ENCODE peak calls at places on chromosomes 13 and 19, in eight cellular contexts. One of them, this sample, is unnamed.

GRCh38 chr19:46924874-46925547 is 64.2 kb downstream of the ARHGAP35 start:
- DNase-seq in OCI-LY7: peak
- DNase-seq in GM23248: peak
- DNase-seq in SK-N-SH: no peak
- DNase-seq in hepatocyte: peak
- DNase-seq in HCT116: no peak
- DNase-seq in PC-3: peak
- DNase-seq in neural progenitor cell: no peak
- DNase-seq in this sample: no peak

GRCh38 chr19:21323000-21323399 is 6.2 kb downstream of the ZNF708 start:
- DNase-seq in OCI-LY7: no peak
- DNase-seq in GM23248: no peak
- DNase-seq in SK-N-SH: no peak
- DNase-seq in hepatocyte: no peak
- DNase-seq in HCT116: no peak
- DNase-seq in PC-3: no peak
- DNase-seq in neural progenitor cell: no peak
- DNase-seq in this sample: no peak

GRCh38 chr19:9250630-9251029 is at the start of gene OR7E24:
- DNase-seq in OCI-LY7: no peak
- DNase-seq in GM23248: no peak
- DNase-seq in SK-N-SH: no peak
- DNase-seq in hepatocyte: no peak
- DNase-seq in HCT116: no peak
- DNase-seq in PC-3: no peak
- DNase-seq in neural progenitor cell: no peak
- DNase-seq in this sample: no peak

GRCh38 chr13:66714795-66715194 is 515.3 kb downstream of the PCDH9 start:
- DNase-seq in OCI-LY7: no peak
- DNase-seq in GM23248: no peak
- DNase-seq in SK-N-SH: no peak
- DNase-seq in hepatocyte: no peak
- DNase-seq in HCT116: no peak
- DNase-seq in PC-3: peak
- DNase-seq in neural progenitor cell: no peak
- DNase-seq in this sample: peak

GRCh38 chr19:14695471-14695870 is 5.6 kb downstream of the ZNF333 start:
- DNase-seq in OCI-LY7: no peak
- DNase-seq in GM23248: no peak
- DNase-seq in SK-N-SH: no peak
- DNase-seq in hepatocyte: no peak
- DNase-seq in HCT116: no peak
- DNase-seq in PC-3: no peak
- DNase-seq in neural progenitor cell: no peak
- DNase-seq in this sample: no peak

GRCh38 chr19:11069451-11070009 is 19.7 kb upstream of the LDLR start:
- DNase-seq in OCI-LY7: no peak
- DNase-seq in GM23248: no peak
- DNase-seq in SK-N-SH: no peak
- DNase-seq in hepatocyte: no peak
- DNase-seq in HCT116: no peak
- DNase-seq in PC-3: no peak
- DNase-seq in neural progenitor cell: no peak
- DNase-seq in this sample: peak

GRCh38 chr13:23372264-23372905 is 61.1 kb downstream of the SACS start:
- DNase-seq in OCI-LY7: no peak
- DNase-seq in GM23248: peak
- DNase-seq in SK-N-SH: no peak
- DNase-seq in hepatocyte: no peak
- DNase-seq in HCT116: no peak
- DNase-seq in PC-3: peak
- DNase-seq in neural progenitor cell: no peak
- DNase-seq in this sample: no peak

GRCh38 chr19:49149652-49150105 is 5.5 kb downstream of the HRC start:
- DNase-seq in OCI-LY7: peak
- DNase-seq in GM23248: peak
- DNase-seq in SK-N-SH: peak
- DNase-seq in hepatocyte: peak
- DNase-seq in HCT116: peak
- DNase-seq in PC-3: peak
- DNase-seq in neural progenitor cell: peak
- DNase-seq in this sample: peak

GRCh38 chr19:518292-519231 is 11.3 kb downstream of the TPGS1 start:
- DNase-seq in OCI-LY7: no peak
- DNase-seq in GM23248: no peak
- DNase-seq in SK-N-SH: no peak
- DNase-seq in hepatocyte: peak
- DNase-seq in HCT116: no peak
- DNase-seq in PC-3: no peak
- DNase-seq in neural progenitor cell: peak
- DNase-seq in this sample: peak

GRCh38 chr13:48165727-48166126 is 67.3 kb upstream of the ITM2B start:
- DNase-seq in OCI-LY7: no peak
- DNase-seq in GM23248: no peak
- DNase-seq in SK-N-SH: no peak
- DNase-seq in hepatocyte: no peak
- DNase-seq in HCT116: no peak
- DNase-seq in PC-3: no peak
- DNase-seq in neural progenitor cell: no peak
- DNase-seq in this sample: no peak

GRCh38 chr13:23790591-23791170 is 98.5 kb downstream of the MIPEP start:
- DNase-seq in OCI-LY7: no peak
- DNase-seq in GM23248: peak
- DNase-seq in SK-N-SH: no peak
- DNase-seq in hepatocyte: no peak
- DNase-seq in HCT116: no peak
- DNase-seq in PC-3: no peak
- DNase-seq in neural progenitor cell: no peak
- DNase-seq in this sample: no peak

GRCh38 chr13:32315255-32316029 is at the start of the genes BRCA2 and ZAR1L:
- DNase-seq in OCI-LY7: peak
- DNase-seq in GM23248: peak
- DNase-seq in SK-N-SH: peak
- DNase-seq in hepatocyte: peak
- DNase-seq in HCT116: peak
- DNase-seq in PC-3: peak
- DNase-seq in neural progenitor cell: peak
- DNase-seq in this sample: peak

GRCh38 chr19:32773126-32773525 is 53.6 kb downstream of the TDRD12 start:
- DNase-seq in OCI-LY7: no peak
- DNase-seq in GM23248: no peak
- DNase-seq in SK-N-SH: no peak
- DNase-seq in hepatocyte: no peak
- DNase-seq in HCT116: no peak
- DNase-seq in PC-3: no peak
- DNase-seq in neural progenitor cell: no peak
- DNase-seq in this sample: no peak

GRCh38 chr19:48835734-48836088 is 580 bp downstream of the HSD17B14 start:
- DNase-seq in OCI-LY7: peak
- DNase-seq in GM23248: peak
- DNase-seq in SK-N-SH: peak
- DNase-seq in hepatocyte: peak
- DNase-seq in HCT116: peak
- DNase-seq in PC-3: peak
- DNase-seq in neural progenitor cell: peak
- DNase-seq in this sample: peak

GRCh38 chr19:14115761-14116160 is 1.8 kb downstream of the PRKACA start:
- DNase-seq in OCI-LY7: no peak
- DNase-seq in GM23248: no peak
- DNase-seq in SK-N-SH: no peak
- DNase-seq in hepatocyte: no peak
- DNase-seq in HCT116: no peak
- DNase-seq in PC-3: no peak
- DNase-seq in neural progenitor cell: no peak
- DNase-seq in this sample: no peak

GRCh38 chr13:48006396-48006795 is 5.3 kb upstream of the SUCLA2 start:
- DNase-seq in OCI-LY7: no peak
- DNase-seq in GM23248: peak
- DNase-seq in SK-N-SH: no peak
- DNase-seq in hepatocyte: no peak
- DNase-seq in HCT116: no peak
- DNase-seq in PC-3: peak
- DNase-seq in neural progenitor cell: no peak
- DNase-seq in this sample: no peak

GRCh38 chr19:3852614-3853254 is 16.1 kb downstream of the ZFR2 start:
- DNase-seq in OCI-LY7: peak
- DNase-seq in GM23248: peak
- DNase-seq in SK-N-SH: no peak
- DNase-seq in hepatocyte: no peak
- DNase-seq in HCT116: peak
- DNase-seq in PC-3: peak
- DNase-seq in neural progenitor cell: no peak
- DNase-seq in this sample: no peak

GRCh38 chr13:72808917-72809500 is 27.1 kb downstream of the PIBF1 start:
- DNase-seq in OCI-LY7: peak
- DNase-seq in GM23248: peak
- DNase-seq in SK-N-SH: peak
- DNase-seq in hepatocyte: peak
- DNase-seq in HCT116: no peak
- DNase-seq in PC-3: peak
- DNase-seq in neural progenitor cell: peak
- DNase-seq in this sample: peak

GRCh38 chr13:95087746-95088305 is 213.4 kb downstream of the ABCC4 start:
- DNase-seq in OCI-LY7: no peak
- DNase-seq in GM23248: peak
- DNase-seq in SK-N-SH: no peak
- DNase-seq in hepatocyte: peak
- DNase-seq in HCT116: no peak
- DNase-seq in PC-3: peak
- DNase-seq in neural progenitor cell: no peak
- DNase-seq in this sample: no peak

GRCh38 chr19:57820599-57820998 is 5.9 kb upstream of the ZNF552 start:
- DNase-seq in OCI-LY7: no peak
- DNase-seq in GM23248: no peak
- DNase-seq in SK-N-SH: no peak
- DNase-seq in hepatocyte: no peak
- DNase-seq in HCT116: no peak
- DNase-seq in PC-3: no peak
- DNase-seq in neural progenitor cell: no peak
- DNase-seq in this sample: no peak
- TF ChIP-seq EZH2phosphoT487 in OCI-LY7: no peak
- TF ChIP-seq EZH2phosphoT487 in GM23248: no peak
- TF ChIP-seq EZH2phosphoT487 in SK-N-SH: no peak
- TF ChIP-seq EZH2phosphoT487 in hepatocyte: no peak
- TF ChIP-seq EZH2phosphoT487 in HCT116: no peak
- TF ChIP-seq EZH2phosphoT487 in PC-3: no peak
- TF ChIP-seq EZH2phosphoT487 in neural progenitor cell: no peak
- TF ChIP-seq EZH2phosphoT487 in this sample: no peak

DNA sequence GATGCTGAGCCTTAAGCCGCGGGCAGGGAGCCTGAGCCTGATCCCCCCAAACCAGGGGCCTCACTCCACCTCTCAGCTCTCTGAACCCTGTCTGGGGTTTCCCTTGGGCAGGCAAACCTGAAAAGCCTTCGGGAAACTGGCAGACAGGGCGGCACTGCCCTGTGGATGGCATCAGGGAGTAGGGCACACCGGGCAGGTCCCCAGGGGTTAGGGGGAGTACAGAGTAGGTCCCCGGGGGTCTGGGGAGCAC is 9.7 kb downstream of the MKNK2 start:
- DNase-seq in OCI-LY7: no peak
- DNase-seq in GM23248: no peak
- DNase-seq in SK-N-SH: no peak
- DNase-seq in hepatocyte: peak
- DNase-seq in HCT116: no peak
- DNase-seq in PC-3: no peak
- DNase-seq in neural progenitor cell: no peak
- DNase-seq in this sample: no peak
- TF ChIP-seq EZH2phosphoT487 in OCI-LY7: no peak
- TF ChIP-seq EZH2phosphoT487 in GM23248: no peak
- TF ChIP-seq EZH2phosphoT487 in SK-N-SH: no peak
- TF ChIP-seq EZH2phosphoT487 in hepatocyte: no peak
- TF ChIP-seq EZH2phosphoT487 in HCT116: no peak
- TF ChIP-seq EZH2phosphoT487 in PC-3: no peak
- TF ChIP-seq EZH2phosphoT487 in neural progenitor cell: no peak
- TF ChIP-seq EZH2phosphoT487 in this sample: no peak

DNA sequence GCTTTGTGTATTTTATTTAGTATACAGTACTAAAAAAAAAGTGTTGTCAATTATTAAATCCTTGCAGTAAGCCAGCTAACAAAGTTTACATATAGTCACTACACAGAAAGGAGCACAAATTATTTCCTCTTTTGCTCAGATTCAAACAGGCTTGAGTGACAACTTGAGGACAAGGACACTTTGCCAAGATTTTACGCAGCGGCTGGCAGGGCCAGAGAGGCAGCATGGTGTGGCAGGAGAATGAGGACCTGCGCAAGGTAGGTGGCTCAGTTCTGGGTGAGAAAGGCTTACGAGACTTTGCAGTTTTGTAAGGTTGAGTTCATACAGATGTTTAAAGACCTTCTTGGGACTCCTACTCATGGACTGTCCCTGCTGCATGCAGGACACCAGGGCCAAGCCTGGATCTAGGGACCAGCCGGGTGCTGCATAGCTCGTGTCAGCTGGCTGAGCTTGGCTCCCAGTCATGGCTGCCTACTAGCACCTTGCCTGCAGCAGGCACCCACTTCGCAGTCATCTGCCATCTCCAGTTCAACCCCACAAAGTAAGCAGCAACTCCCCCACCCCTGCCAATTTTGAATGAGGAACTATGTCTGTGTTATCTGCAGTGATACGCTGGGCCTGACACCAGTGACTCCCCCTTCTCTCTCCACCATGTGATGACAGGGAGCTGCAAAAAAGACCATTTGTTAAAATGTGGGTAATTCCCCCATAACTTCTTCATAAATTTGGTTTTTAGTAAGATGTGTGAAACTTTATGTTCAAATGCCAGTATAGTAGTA is 3.7 kb upstream of the TUBA3C start:
- DNase-seq in OCI-LY7: no peak
- DNase-seq in GM23248: no peak
- DNase-seq in SK-N-SH: no peak
- DNase-seq in hepatocyte: no peak
- DNase-seq in HCT116: no peak
- DNase-seq in PC-3: no peak
- DNase-seq in neural progenitor cell: no peak
- DNase-seq in this sample: no peak
- TF ChIP-seq EZH2phosphoT487 in OCI-LY7: no peak
- TF ChIP-seq EZH2phosphoT487 in GM23248: no peak
- TF ChIP-seq EZH2phosphoT487 in SK-N-SH: no peak
- TF ChIP-seq EZH2phosphoT487 in hepatocyte: no peak
- TF ChIP-seq EZH2phosphoT487 in HCT116: no peak
- TF ChIP-seq EZH2phosphoT487 in PC-3: no peak
- TF ChIP-seq EZH2phosphoT487 in neural progenitor cell: no peak
- TF ChIP-seq EZH2phosphoT487 in this sample: no peak

GRCh38 chr19:35592226-35592625 is 6.3 kb downstream of the PMIS2 start:
- DNase-seq in OCI-LY7: peak
- DNase-seq in GM23248: peak
- DNase-seq in SK-N-SH: peak
- DNase-seq in hepatocyte: peak
- DNase-seq in HCT116: peak
- DNase-seq in PC-3: peak
- DNase-seq in neural progenitor cell: peak
- DNase-seq in this sample: peak
- TF ChIP-seq EZH2phosphoT487 in OCI-LY7: no peak
- TF ChIP-seq EZH2phosphoT487 in GM23248: no peak
- TF ChIP-seq EZH2phosphoT487 in SK-N-SH: no peak
- TF ChIP-seq EZH2phosphoT487 in hepatocyte: no peak
- TF ChIP-seq EZH2phosphoT487 in HCT116: no peak
- TF ChIP-seq EZH2phosphoT487 in PC-3: no peak
- TF ChIP-seq EZH2phosphoT487 in neural progenitor cell: no peak
- TF ChIP-seq EZH2phosphoT487 in this sample: no peak